ENCODE peak calls at places on chromosomes 12 and 14, in five cellular contexts. T is A549, R is HepG2, Z is K562, Q is H1. N is an unnamed sample.
A peak's percentile ranks its signal among the peaks of the same experiment; 100 is the strongest.

GRCh38 chr14:36511981-36512584 is 7.9 kb downstream of the NKX2-1 start:
- DNase-seq in Z (no peak), R (no peak), Q (no peak), T (no peak), N (no peak)

GRCh38 chr14:74636424-74637183 is 24.6 kb upstream of the LTBP2 start:
- DNase-seq in R (no peak), T (no peak), Q (no peak), Z (no peak), N (no peak)

GRCh38 chr14:95623195-95623594 is 63.0 kb upstream of the TCL1B start:
- DNase-seq in T (no peak), Z (no peak), R (no peak), Q (no peak), N (no peak)

GRCh38 chr12:12719496-12719895 is 2.3 kb downstream of the CDKN1B start:
- DNase-seq in T (no peak), Z (no peak), R (no peak), Q (no peak), N (no peak)

GRCh38 chr12:87430444-87430843 is 598.8 kb downstream of the C12orf50 start:
- DNase-seq in T (no peak), R (no peak), Z (no peak), Q (no peak), N (no peak)

GRCh38 chr14:23910081-23910875 is 43.3 kb upstream of the DHRS4 start:
- DNase-seq in Q (peak; percentile 92), Z (peak; percentile 57), T (peak; percentile 69), R (peak; percentile 81), N (peak; percentile 48)

GRCh38 chr14:104510794-104511611 is 68.6 kb upstream of the C14orf180 start:
- DNase-seq in Z (no peak), Q (peak; percentile 42), R (no peak), T (no peak), N (no peak)

GRCh38 chr14:65531148-65531547 is 118.6 kb downstream of the FUT8 start:
- DNase-seq in T (no peak), Z (no peak), R (no peak), Q (no peak), N (no peak)

GRCh38 chr14:99277534-99277933 is 5.5 kb upstream of the BCL11B start:
- DNase-seq in T (no peak), Z (no peak), Q (no peak), R (no peak), N (no peak)

GRCh38 chr12:122232691-122233090 is 6.8 kb upstream of the DIABLO start:
- DNase-seq in Q (no peak), Z (no peak), T (no peak), R (no peak), N (no peak)

GRCh38 chr14:75127903-75128595 is 1.2 kb upstream of the NEK9 start:
- DNase-seq in Z (no peak), T (no peak), Q (no peak), R (peak; percentile 51), N (no peak)

GRCh38 chr12:22018860-22019259 is 27.2 kb upstream of the CMAS start:
- DNase-seq in T (no peak), Q (no peak), R (no peak), Z (no peak), N (peak; percentile 3)

GRCh38 chr14:80004871-80005270 is 206.4 kb downstream of the DIO2 start:
- DNase-seq in Q (no peak), R (no peak), Z (no peak), T (no peak), N (no peak)

GRCh38 chr14:79997509-79998210 is 213.6 kb downstream of the DIO2 start:
- DNase-seq in Z (no peak), T (no peak), R (no peak), Q (no peak), N (no peak)

GRCh38 chr14:80005561-80005960 is 205.7 kb downstream of the DIO2 start:
- DNase-seq in T (no peak), R (no peak), Q (no peak), Z (no peak), N (no peak)

GRCh38 chr14:80003138-80003537 is 208.2 kb downstream of the DIO2 start:
- DNase-seq in R (peak; percentile 79), T (no peak), Z (no peak), Q (no peak), N (peak; percentile 67)
- TF ChIP-seq MAFK in R (no peak), T (no peak), Z (no peak), Q (no peak), N (no peak)

GRCh38 chr12:1517007-1517406 is 77.4 kb downstream of the FBXL14 start:
- DNase-seq in T (no peak), Q (peak; percentile 90), Z (no peak), R (peak; percentile 10), N (peak; percentile 82)
- TF ChIP-seq MAFK in T (no peak), Q (no peak), Z (no peak), R (no peak), N (no peak)

GRCh38 chr14:93693914-93694313 is 94.4 kb downstream of the PRIMA1 start:
- DNase-seq in R (no peak), T (no peak), Z (no peak), Q (no peak), N (no peak)
- TF ChIP-seq MAFK in R (no peak), T (no peak), Z (no peak), Q (no peak), N (no peak)

GRCh38 chr14:20935303-20935984 is 19.8 kb upstream of the RNASE2 start:
- DNase-seq in Q (no peak), T (no peak), Z (no peak), R (no peak), N (no peak)

DNA sequence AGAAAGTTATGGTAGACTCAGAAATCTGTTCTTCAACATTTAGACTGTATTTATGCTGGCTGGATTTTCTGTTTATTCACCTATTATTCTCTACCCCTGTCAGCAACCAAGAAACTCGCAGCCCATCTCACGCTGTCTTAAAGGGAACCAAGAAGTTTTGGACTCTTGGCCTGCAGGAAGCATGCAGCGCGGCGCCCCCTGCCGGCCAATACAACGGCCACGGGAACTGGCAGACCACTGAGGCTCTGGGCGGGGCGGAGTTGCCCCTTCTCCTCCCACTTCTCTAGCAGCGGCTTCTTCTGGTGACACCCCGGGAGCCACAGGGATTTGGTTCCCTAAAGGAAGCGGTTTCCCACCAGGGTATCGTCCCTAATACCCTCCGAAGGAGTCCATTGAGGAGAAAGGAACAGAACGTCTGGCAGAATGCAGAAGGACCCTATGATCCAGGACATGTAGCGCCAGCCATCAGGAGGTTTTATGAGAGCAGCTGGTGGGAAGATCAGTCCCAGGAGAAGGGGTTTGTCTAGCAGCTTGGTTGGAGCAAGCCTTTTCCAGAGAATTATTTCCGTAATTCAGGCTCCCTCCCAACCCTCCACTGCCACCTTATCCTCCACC is 21.0 kb upstream of the RNASE2 start:
- DNase-seq in Z (peak; percentile 51), Q (peak; percentile 96), T (peak; percentile 19), R (no peak), N (no peak)
- TF ChIP-seq MAFK in Z (no peak), Q (no peak), T (no peak), R (no peak), N (no peak)

DNA sequence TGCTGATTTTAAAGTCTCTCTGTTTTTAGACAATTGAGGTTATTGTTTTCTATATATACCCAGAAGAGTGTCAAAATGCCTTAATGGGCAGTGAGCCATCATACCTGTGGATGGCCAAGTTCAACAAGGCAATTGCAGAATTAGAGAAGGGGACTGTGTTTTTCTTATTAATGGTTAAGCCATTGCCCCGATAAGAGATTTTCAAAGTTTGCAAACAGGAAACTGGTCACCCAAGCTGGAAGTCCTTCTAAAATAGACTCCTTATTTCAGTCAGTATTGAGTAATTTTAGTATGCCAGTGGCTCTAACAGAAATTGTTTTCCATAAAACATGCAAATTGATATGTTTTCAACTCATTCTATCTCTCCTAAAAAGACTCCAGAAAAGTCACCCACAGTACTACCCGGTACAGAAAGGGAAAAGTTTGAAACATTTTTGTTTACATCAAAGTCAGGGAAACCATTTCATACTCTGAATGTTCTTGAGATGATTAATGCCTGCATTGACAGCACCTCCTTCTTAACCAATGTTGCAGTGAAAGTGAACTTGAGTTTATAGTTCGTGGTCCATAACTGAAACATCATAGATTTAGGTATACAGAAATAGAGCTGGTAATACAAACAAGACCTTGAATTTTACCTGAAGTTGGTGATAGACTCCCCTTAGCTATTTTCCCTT is 191.1 kb downstream of the TMX1 start:
- DNase-seq in Z (no peak), Q (no peak), R (peak; percentile 16), T (no peak), N (no peak)
- TF ChIP-seq MAFK in Z (no peak), Q (no peak), R (no peak), T (no peak), N (no peak)

DNA sequence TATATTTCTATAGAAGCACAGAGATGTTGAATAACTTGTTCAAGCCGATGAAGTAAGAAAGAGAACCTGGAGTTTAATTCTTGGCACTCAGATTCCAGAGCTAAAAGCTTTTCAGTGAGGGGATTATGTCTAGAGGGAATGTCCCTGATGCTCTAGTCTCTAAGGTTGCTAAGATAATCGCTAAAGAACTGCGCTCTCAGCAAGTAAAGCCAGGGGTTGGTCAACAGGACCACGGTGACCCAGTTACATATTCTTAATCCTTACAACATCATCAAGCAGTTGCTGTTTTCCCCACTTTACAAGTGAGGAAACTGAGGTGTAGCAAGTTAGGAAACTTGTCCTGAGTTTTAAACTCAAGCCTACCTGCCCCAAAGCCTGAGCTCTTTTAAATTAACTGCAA is 110.8 kb downstream of the DAD1 start:
- DNase-seq in T (no peak), Q (no peak), Z (no peak), R (no peak), N (no peak)
- TF ChIP-seq MAFK in T (no peak), Q (no peak), Z (no peak), R (no peak), N (no peak)

GRCh38 chr14:26925876-26926584 is 328.2 kb upstream of the NOVA1 start:
- DNase-seq in R (no peak), Q (peak; percentile 46), Z (no peak), T (no peak), N (no peak)
- TF ChIP-seq MAFK in R (no peak), Q (no peak), Z (no peak), T (no peak), N (no peak)

N was measured in IMR-90.